ENCODE peak calls at places on chromosomes 1 and 21, in ten cellular contexts. F is heart left ventricle, D is ovary, Q is spleen, T is adrenal gland, I is Peyer's patch, Z is testis, U is A549, S is prostate gland, E is vagina. A is an unnamed sample.

GRCh38 chr1:65670518-65670917 is 122.2 kb upstream of the PDE4B start:
- DNase-seq in S (no peak), F (no peak), I (no peak), Q (no peak), U (no peak), E (no peak), D (no peak), T (no peak), Z (no peak), A (no peak)

GRCh38 chr1:14661220-14661619 is 62.7 kb downstream of the KAZN start:
- DNase-seq in Q (no peak), E (no peak), Z (no peak), T (no peak), S (no peak), U (no peak), I (no peak), F (no peak), D (no peak), A (no peak)

GRCh38 chr1:163820748-163821147 is 499.0 kb downstream of the NUF2 start:
- DNase-seq in E (no peak), S (no peak), F (no peak), U (no peak), D (no peak), Q (no peak), T (no peak), I (no peak), Z (no peak), A (no peak)

GRCh38 chr1:235632538-235633219 is 16.9 kb downstream of the GNG4 start:
- DNase-seq in S (no peak), Q (peak), E (no peak), D (no peak), I (no peak), Z (no peak), U (no peak), T (peak), F (no peak), A (no peak)

GRCh38 chr1:39901486-39902120 is at the start of gene MYCL:
- DNase-seq in F (peak), Z (peak), E (no peak), I (peak), Q (peak), D (no peak), S (peak), U (peak), T (peak), A (peak)

GRCh38 chr1:29121516-29121937 is 2.2 kb downstream of the TMEM200B start:
- DNase-seq in U (no peak), E (no peak), S (no peak), Q (no peak), T (no peak), Z (no peak), D (peak), F (no peak), I (no peak), A (no peak)

GRCh38 chr1:236944556-236944955 is 59.7 kb downstream of the MT1HL1 start:
- DNase-seq in Q (no peak), T (no peak), F (no peak), U (no peak), E (no peak), Z (no peak), I (no peak), S (no peak), D (no peak), A (peak)

GRCh38 chr1:43234267-43234666 is 35.5 kb upstream of the TMEM125 start:
- DNase-seq in E (peak), D (no peak), I (no peak), F (no peak), U (no peak), T (no peak), Z (no peak), S (no peak), Q (no peak), A (no peak)

GRCh38 chr1:58908539-58909161 is 124.8 kb upstream of the JUN start:
- DNase-seq in Z (no peak), U (no peak), I (no peak), Q (no peak), S (no peak), E (no peak), D (no peak), T (no peak), F (no peak), A (no peak)

GRCh38 chr1:53541761-53542550 is 82.8 kb downstream of the DMRTB1 start:
- DNase-seq in I (peak), S (no peak), Z (no peak), E (no peak), Q (peak), T (peak), F (peak), U (peak), D (no peak), A (peak)

GRCh38 chr1:91553196-91553595 is 52.5 kb downstream of the CDC7 start:
- DNase-seq in I (no peak), Q (no peak), T (peak), F (no peak), U (no peak), S (peak), E (no peak), D (peak), Z (no peak), A (no peak)

GRCh38 chr1:3229081-3229725 is 160.2 kb downstream of the PRDM16 start:
- DNase-seq in Z (no peak), U (no peak), Q (no peak), T (no peak), D (no peak), S (no peak), E (no peak), I (no peak), F (no peak), A (no peak)

GRCh38 chr1:1402081-1402900 is 3.2 kb upstream of the CCNL2 start:
- DNase-seq in S (no peak), Z (no peak), Q (no peak), I (no peak), E (no peak), D (no peak), T (peak), F (no peak), U (peak), A (no peak)

GRCh38 chr21:44065428-44065827 is 41.8 kb upstream of the PWP2 start:
- DNase-seq in E (no peak), T (peak), Z (no peak), S (no peak), U (no peak), Q (peak), I (no peak), F (no peak), D (no peak), A (peak)

GRCh38 chr1:92117526-92117925 is 37.4 kb downstream of the BTBD8 start:
- DNase-seq in D (no peak), Z (no peak), I (no peak), Q (no peak), U (no peak), E (no peak), F (no peak), S (no peak), T (no peak), A (no peak)

GRCh38 chr1:87180682-87181081 is 148.0 kb upstream of the LMO4 start:
- DNase-seq in Q (no peak), F (no peak), D (no peak), U (no peak), S (no peak), Z (peak), E (no peak), I (no peak), T (no peak), A (no peak)

GRCh38 chr1:172971241-172971640 is 79.5 kb downstream of the TNFSF18 start:
- DNase-seq in I (no peak), T (no peak), Q (no peak), F (no peak), U (no peak), D (no peak), E (no peak), S (peak), Z (no peak), A (peak)

GRCh38 chr1:1627261-1627841 is 4.6 kb upstream of the MMP23B start:
- DNase-seq in E (no peak), U (no peak), Q (peak), S (no peak), Z (no peak), F (peak), T (no peak), D (no peak), I (peak), A (no peak)

DNA sequence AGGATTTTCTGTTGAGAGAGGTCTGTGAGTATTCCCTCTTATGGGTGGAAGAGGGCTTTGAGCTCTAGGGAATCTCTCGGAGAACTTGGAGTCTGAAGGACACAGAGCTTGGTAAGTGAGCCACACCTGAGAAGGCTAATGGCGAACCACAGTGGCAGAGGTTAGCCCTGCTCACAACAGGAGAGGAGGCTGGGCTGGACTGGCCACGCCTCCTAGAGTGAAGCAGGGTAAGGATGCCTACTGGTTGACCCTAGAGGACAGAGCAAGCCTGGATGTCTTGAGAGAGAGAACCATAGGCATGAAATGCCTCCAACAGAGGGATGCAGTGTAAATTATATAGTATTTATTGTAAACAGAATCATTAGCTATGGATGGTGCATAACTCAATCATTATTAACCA is 232.6 kb downstream of the PCP4 start:
- DNase-seq in I (no peak), Q (no peak), T (no peak), F (no peak), Z (no peak), S (no peak), D (no peak), E (no peak), U (no peak), A (no peak)
- TF ChIP-seq CTCF in I (no peak), Q (no peak), T (no peak), F (no peak), Z (no peak), S (no peak), D (no peak), E (no peak), U (no peak), A (no peak)

GRCh38 chr21:31873696-31874599 is 1.1 kb downstream of the HUNK start:
- DNase-seq in S (peak), U (peak), I (peak), Q (peak), Z (peak), F (peak), T (peak), D (peak), E (no peak), A (peak)
- H3K4me3 ChIP-seq in S (peak), U (peak), I (peak), Q (peak), Z (peak), F (peak), T (peak), D (peak), E (peak), A (peak)

DNA sequence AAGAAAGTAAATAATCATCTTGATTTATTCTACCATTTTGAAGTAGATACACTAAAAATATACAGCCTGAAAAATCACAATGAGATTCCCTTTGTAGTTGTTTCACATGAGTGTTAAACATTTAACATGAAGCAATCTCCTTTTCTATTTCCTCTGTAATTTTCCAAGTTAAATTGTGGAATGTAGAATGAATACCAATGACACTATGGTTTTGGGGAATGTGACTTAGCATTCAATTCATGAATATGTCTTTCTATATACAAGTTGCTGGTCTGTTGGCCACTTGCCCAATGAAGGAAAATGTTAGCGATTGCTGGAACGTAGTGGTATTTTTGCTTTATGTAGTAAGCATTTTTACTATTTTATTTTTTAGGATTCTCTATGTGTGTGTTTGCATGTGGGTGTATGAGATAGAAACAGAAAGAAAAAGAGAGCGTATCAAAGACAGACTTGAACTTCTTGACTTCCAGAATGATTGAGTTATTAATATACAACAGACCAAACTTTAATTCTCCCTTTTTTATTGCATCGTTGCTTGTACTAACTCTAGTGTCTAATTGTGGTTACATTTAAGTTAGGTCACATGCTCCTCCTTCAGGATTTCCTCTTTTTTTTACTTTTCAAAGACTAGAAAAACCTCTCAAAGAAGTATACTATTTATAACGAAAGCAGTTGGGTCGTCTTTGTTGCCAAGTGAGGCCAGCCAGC is 5.9 kb downstream of the TGFB2 start:
- DNase-seq in U (no peak), E (no peak), Z (no peak), T (no peak), Q (no peak), S (no peak), I (no peak), D (no peak), F (no peak), A (no peak)
- TF ChIP-seq POLR2A in U (no peak), E (no peak), Z (no peak), T (no peak), Q (no peak), S (no peak), I (no peak), D (no peak), F (no peak), A (no peak)

DNA sequence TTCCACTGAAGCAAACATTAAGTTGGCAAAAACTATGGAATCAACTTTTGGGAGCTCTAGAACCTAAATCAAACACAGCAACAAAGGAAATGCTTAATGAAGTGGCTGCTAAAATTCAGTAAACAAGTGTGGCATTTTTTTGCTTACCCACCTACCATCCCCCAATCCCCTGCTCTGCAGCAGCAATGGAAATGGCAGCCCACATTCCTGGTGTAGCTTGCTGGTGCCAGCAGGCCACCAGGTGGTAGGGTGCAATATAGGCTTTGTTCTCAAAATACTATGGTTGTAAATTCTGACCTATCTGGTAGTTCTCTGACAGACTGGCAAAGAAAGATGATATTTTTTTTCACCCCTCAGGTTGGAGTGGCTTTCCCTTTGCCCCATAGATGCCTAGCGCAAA is 42.8 kb downstream of the SHCBP1L start:
- DNase-seq in Z (no peak), S (no peak), D (no peak), E (no peak), I (no peak), F (no peak), U (no peak), Q (no peak), T (no peak), A (no peak)
- TF ChIP-seq CTCF in Z (no peak), S (no peak), D (no peak), E (no peak), I (no peak), F (no peak), U (no peak), Q (no peak), T (no peak), A (no peak)

GRCh38 chr1:247453256-247453655 is 4.6 kb downstream of the OR2B11 start:
- DNase-seq in S (no peak), Z (no peak), U (no peak), E (no peak), T (no peak), F (no peak), D (no peak), Q (no peak), I (no peak), A (no peak)
- H3K4me3 ChIP-seq in S (no peak), Z (no peak), U (no peak), E (no peak), T (no peak), F (no peak), D (no peak), Q (no peak), I (no peak), A (no peak)

DNA sequence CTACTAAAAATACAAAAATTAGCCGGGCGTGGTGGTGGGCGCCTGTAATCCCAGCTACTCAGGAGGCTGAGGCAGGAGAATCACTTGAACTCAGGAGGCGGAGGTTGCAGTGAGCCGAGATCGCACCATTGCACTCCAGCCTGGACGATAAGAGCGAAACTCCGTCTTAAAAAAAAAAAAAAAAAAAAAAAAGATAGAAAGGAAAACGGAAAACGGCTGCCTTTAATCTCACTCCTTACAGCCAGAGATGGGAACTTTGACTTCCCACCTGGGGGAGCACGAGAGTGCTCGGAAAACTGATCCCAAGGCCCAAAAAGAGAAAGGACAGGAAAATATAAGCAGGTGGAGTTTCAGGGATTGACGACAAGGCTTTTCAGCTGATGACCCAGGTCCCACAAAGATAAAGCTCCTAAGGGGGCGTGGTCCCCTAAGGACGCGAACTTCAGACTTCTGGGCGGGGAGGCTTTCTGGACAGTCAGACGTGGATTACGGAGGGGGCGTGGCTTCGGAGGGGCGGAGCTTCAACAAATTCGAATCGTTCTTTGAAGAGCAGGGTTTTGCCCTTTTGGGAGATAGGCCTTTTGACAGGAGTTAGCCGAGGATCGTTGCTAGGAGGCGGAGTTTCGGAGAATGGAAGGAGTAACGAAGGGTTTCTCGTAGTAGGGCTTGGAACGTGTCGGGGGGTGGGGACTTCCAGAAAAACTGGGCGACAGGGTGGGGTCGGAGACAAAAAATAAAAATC is 966 bp upstream of the CKS1B start:
- DNase-seq in Q (peak), E (peak), U (peak), F (peak), T (peak), I (peak), D (peak), Z (peak), S (peak), A (peak)
- TF ChIP-seq POLR2A in Q (no peak), E (peak), U (peak), F (no peak), T (peak), I (peak), D (peak), Z (peak), S (peak), A (no peak)

A was measured in lower leg skin.